ENCODE peak calls at places on chromosome 18, in ten cellular contexts. One of them, this sample, is unnamed.
A peak's percentile ranks its signal among the peaks of the same experiment; 100 is the strongest.

GRCh38 chr18:21264651-21265050 is 22.6 kb downstream of the GREB1L start:
- DNase-seq in NCI-H2081: no peak
- DNase-seq in Right ventricle myocardium superior: no peak
- DNase-seq in GM03348: no peak
- DNase-seq in activated T-cell treated with anti-CD3 and anti-CD28 coated beads, Interleukin-2, amount 50 U/mL, for 24 hours: no peak
- DNase-seq in NCI-H345: no peak
- DNase-seq in ELR: no peak
- DNase-seq in sigmoid colon: no peak
- DNase-seq in Daoy: no peak
- DNase-seq in EH: peak; percentile 49
- DNase-seq in this sample: no peak

GRCh38 chr18:57780318-57781127 is 22.6 kb downstream of the ATP8B1 start:
- DNase-seq in NCI-H2081: peak; percentile 58
- DNase-seq in Right ventricle myocardium superior: no peak
- DNase-seq in GM03348: peak; percentile 63
- DNase-seq in activated T-cell treated with anti-CD3 and anti-CD28 coated beads, Interleukin-2, amount 50 U/mL, for 24 hours: no peak
- DNase-seq in NCI-H345: peak; percentile 31
- DNase-seq in ELR: peak; percentile 83
- DNase-seq in sigmoid colon: no peak
- DNase-seq in Daoy: peak; percentile 77
- DNase-seq in EH: peak; percentile 89
- DNase-seq in this sample: no peak

GRCh38 chr18:28916436-28916835 is 739.5 kb upstream of the CDH2 start:
- DNase-seq in NCI-H2081: no peak
- DNase-seq in Right ventricle myocardium superior: no peak
- DNase-seq in GM03348: no peak
- DNase-seq in activated T-cell treated with anti-CD3 and anti-CD28 coated beads, Interleukin-2, amount 50 U/mL, for 24 hours: no peak
- DNase-seq in NCI-H345: no peak
- DNase-seq in ELR: no peak
- DNase-seq in sigmoid colon: no peak
- DNase-seq in Daoy: no peak
- DNase-seq in EH: no peak
- DNase-seq in this sample: no peak

GRCh38 chr18:56019908-56020307 is 431.9 kb upstream of the TCF4 start:
- DNase-seq in NCI-H2081: no peak
- DNase-seq in Right ventricle myocardium superior: no peak
- DNase-seq in GM03348: no peak
- DNase-seq in activated T-cell treated with anti-CD3 and anti-CD28 coated beads, Interleukin-2, amount 50 U/mL, for 24 hours: no peak
- DNase-seq in NCI-H345: no peak
- DNase-seq in ELR: no peak
- DNase-seq in sigmoid colon: no peak
- DNase-seq in Daoy: no peak
- DNase-seq in EH: no peak
- DNase-seq in this sample: no peak

GRCh38 chr18:10296491-10296890 is 157.9 kb upstream of the APCDD1 start:
- DNase-seq in NCI-H2081: no peak
- DNase-seq in Right ventricle myocardium superior: no peak
- DNase-seq in GM03348: no peak
- DNase-seq in activated T-cell treated with anti-CD3 and anti-CD28 coated beads, Interleukin-2, amount 50 U/mL, for 24 hours: no peak
- DNase-seq in NCI-H345: no peak
- DNase-seq in ELR: no peak
- DNase-seq in sigmoid colon: no peak
- DNase-seq in Daoy: peak; percentile 54
- DNase-seq in EH: no peak
- DNase-seq in this sample: no peak

GRCh38 chr18:28112056-28112470 is 64.9 kb downstream of the CDH2 start:
- DNase-seq in NCI-H2081: no peak
- DNase-seq in Right ventricle myocardium superior: no peak
- DNase-seq in GM03348: peak; percentile 48
- DNase-seq in activated T-cell treated with anti-CD3 and anti-CD28 coated beads, Interleukin-2, amount 50 U/mL, for 24 hours: no peak
- DNase-seq in NCI-H345: no peak
- DNase-seq in ELR: peak; percentile 88
- DNase-seq in sigmoid colon: no peak
- DNase-seq in Daoy: peak; percentile 72
- DNase-seq in EH: peak; percentile 96
- DNase-seq in this sample: no peak

GRCh38 chr18:54405290-54405689 is 47.6 kb downstream of the C18orf54 start:
- DNase-seq in NCI-H2081: no peak
- DNase-seq in Right ventricle myocardium superior: no peak
- DNase-seq in GM03348: no peak
- DNase-seq in activated T-cell treated with anti-CD3 and anti-CD28 coated beads, Interleukin-2, amount 50 U/mL, for 24 hours: no peak
- DNase-seq in NCI-H345: no peak
- DNase-seq in ELR: no peak
- DNase-seq in sigmoid colon: no peak
- DNase-seq in Daoy: no peak
- DNase-seq in EH: no peak
- DNase-seq in this sample: no peak

GRCh38 chr18:13540783-13541182 is 185.6 kb downstream of the FAM210A start:
- DNase-seq in NCI-H2081: no peak
- DNase-seq in Right ventricle myocardium superior: no peak
- DNase-seq in GM03348: no peak
- DNase-seq in activated T-cell treated with anti-CD3 and anti-CD28 coated beads, Interleukin-2, amount 50 U/mL, for 24 hours: peak; percentile 48
- DNase-seq in NCI-H345: no peak
- DNase-seq in ELR: no peak
- DNase-seq in sigmoid colon: no peak
- DNase-seq in Daoy: no peak
- DNase-seq in EH: no peak
- DNase-seq in this sample: no peak

GRCh38 chr18:59481436-59481835 is 122.4 kb upstream of the LMAN1 start:
- DNase-seq in NCI-H2081: no peak
- DNase-seq in Right ventricle myocardium superior: no peak
- DNase-seq in GM03348: no peak
- DNase-seq in activated T-cell treated with anti-CD3 and anti-CD28 coated beads, Interleukin-2, amount 50 U/mL, for 24 hours: no peak
- DNase-seq in NCI-H345: no peak
- DNase-seq in ELR: no peak
- DNase-seq in sigmoid colon: no peak
- DNase-seq in Daoy: no peak
- DNase-seq in EH: peak; percentile 46
- DNase-seq in this sample: no peak

GRCh38 chr18:36511791-36512352 is 214.4 kb downstream of the FHOD3 start:
- DNase-seq in NCI-H2081: no peak
- DNase-seq in Right ventricle myocardium superior: no peak
- DNase-seq in GM03348: peak; percentile 45
- DNase-seq in activated T-cell treated with anti-CD3 and anti-CD28 coated beads, Interleukin-2, amount 50 U/mL, for 24 hours: no peak
- DNase-seq in NCI-H345: no peak
- DNase-seq in ELR: no peak
- DNase-seq in sigmoid colon: no peak
- DNase-seq in Daoy: no peak
- DNase-seq in EH: peak; percentile 51
- DNase-seq in this sample: no peak

GRCh38 chr18:29361843-29362242 is 1184.9 kb upstream of the CDH2 start:
- DNase-seq in NCI-H2081: no peak
- DNase-seq in Right ventricle myocardium superior: no peak
- DNase-seq in GM03348: no peak
- DNase-seq in activated T-cell treated with anti-CD3 and anti-CD28 coated beads, Interleukin-2, amount 50 U/mL, for 24 hours: no peak
- DNase-seq in NCI-H345: no peak
- DNase-seq in ELR: no peak
- DNase-seq in sigmoid colon: no peak
- DNase-seq in Daoy: peak; percentile 38
- DNase-seq in EH: no peak
- DNase-seq in this sample: no peak

GRCh38 chr18:8705941-8706544 is 687 bp downstream of the MTCL1 start:
- DNase-seq in NCI-H2081: peak; percentile 25
- DNase-seq in Right ventricle myocardium superior: peak; percentile 44
- DNase-seq in GM03348: peak; percentile 43
- DNase-seq in activated T-cell treated with anti-CD3 and anti-CD28 coated beads, Interleukin-2, amount 50 U/mL, for 24 hours: peak; percentile 54
- DNase-seq in NCI-H345: no peak
- DNase-seq in ELR: peak; percentile 52
- DNase-seq in sigmoid colon: peak; percentile 66
- DNase-seq in Daoy: peak; percentile 15
- DNase-seq in EH: peak; percentile 18
- DNase-seq in this sample: no peak

GRCh38 chr18:56891116-56891515 is 240.0 kb downstream of the WDR7 start:
- DNase-seq in NCI-H2081: no peak
- DNase-seq in Right ventricle myocardium superior: no peak
- DNase-seq in GM03348: no peak
- DNase-seq in activated T-cell treated with anti-CD3 and anti-CD28 coated beads, Interleukin-2, amount 50 U/mL, for 24 hours: no peak
- DNase-seq in NCI-H345: no peak
- DNase-seq in ELR: peak; percentile 4
- DNase-seq in sigmoid colon: no peak
- DNase-seq in Daoy: no peak
- DNase-seq in EH: no peak
- DNase-seq in this sample: no peak

GRCh38 chr18:59268722-59269562 is 4.3 kb downstream of the RAX start:
- DNase-seq in NCI-H2081: peak; percentile 10
- DNase-seq in Right ventricle myocardium superior: no peak
- DNase-seq in GM03348: peak; percentile 53
- DNase-seq in activated T-cell treated with anti-CD3 and anti-CD28 coated beads, Interleukin-2, amount 50 U/mL, for 24 hours: peak; percentile 57
- DNase-seq in NCI-H345: peak; percentile 60
- DNase-seq in ELR: no peak
- DNase-seq in sigmoid colon: no peak
- DNase-seq in Daoy: peak; percentile 48
- DNase-seq in EH: peak; percentile 8
- DNase-seq in this sample: no peak

GRCh38 chr18:172361-172760 is 14.0 kb downstream of the USP14 start:
- DNase-seq in NCI-H2081: no peak
- DNase-seq in Right ventricle myocardium superior: no peak
- DNase-seq in GM03348: no peak
- DNase-seq in activated T-cell treated with anti-CD3 and anti-CD28 coated beads, Interleukin-2, amount 50 U/mL, for 24 hours: no peak
- DNase-seq in NCI-H345: peak; percentile 81
- DNase-seq in ELR: no peak
- DNase-seq in sigmoid colon: no peak
- DNase-seq in Daoy: no peak
- DNase-seq in EH: no peak
- DNase-seq in this sample: no peak

GRCh38 chr18:65567372-65567771 is 183.4 kb upstream of the CDH7 start:
- DNase-seq in NCI-H2081: peak; percentile 53
- DNase-seq in Right ventricle myocardium superior: no peak
- DNase-seq in GM03348: no peak
- DNase-seq in activated T-cell treated with anti-CD3 and anti-CD28 coated beads, Interleukin-2, amount 50 U/mL, for 24 hours: no peak
- DNase-seq in NCI-H345: peak; percentile 12
- DNase-seq in ELR: peak; percentile 0
- DNase-seq in sigmoid colon: no peak
- DNase-seq in Daoy: no peak
- DNase-seq in EH: no peak
- DNase-seq in this sample: no peak

GRCh38 chr18:23071285-23071684 is 64.0 kb upstream of the CABLES1 start:
- DNase-seq in NCI-H2081: no peak
- DNase-seq in Right ventricle myocardium superior: peak; percentile 49
- DNase-seq in GM03348: peak; percentile 35
- DNase-seq in activated T-cell treated with anti-CD3 and anti-CD28 coated beads, Interleukin-2, amount 50 U/mL, for 24 hours: peak; percentile 73
- DNase-seq in NCI-H345: no peak
- DNase-seq in ELR: peak; percentile 51
- DNase-seq in sigmoid colon: peak; percentile 70
- DNase-seq in Daoy: peak; percentile 54
- DNase-seq in EH: peak; percentile 56
- DNase-seq in this sample: no peak

GRCh38 chr18:76764296-76764901 is 58.0 kb upstream of the ZNF236 start:
- DNase-seq in NCI-H2081: no peak
- DNase-seq in Right ventricle myocardium superior: no peak
- DNase-seq in GM03348: no peak
- DNase-seq in activated T-cell treated with anti-CD3 and anti-CD28 coated beads, Interleukin-2, amount 50 U/mL, for 24 hours: no peak
- DNase-seq in NCI-H345: peak; percentile 20
- DNase-seq in ELR: no peak
- DNase-seq in sigmoid colon: no peak
- DNase-seq in Daoy: no peak
- DNase-seq in EH: no peak
- DNase-seq in this sample: no peak